ENCODE peak calls at places on chromosomes 4 and X, in seven cellular contexts. R is OCI-LY7, W is GM10248, H is HFFc6, A is fibroblast of pulmonary artery, K is upper lobe of right lung, T is AG04449. Z is an unnamed sample.
A peak's percentile ranks its signal among the peaks of the same experiment; 100 is the strongest.

GRCh38 chr4:43990968-43991367 is 457.6 kb downstream of the KCTD8 start:
- DNase-seq in H (no peak), R (no peak), W (no peak), A (no peak), K (no peak), T (no peak), Z (no peak)

GRCh38 chrX:20913760-20914159 is 460.5 kb upstream of the CNKSR2 start:
- DNase-seq in T (no peak), R (no peak), W (no peak), H (no peak), K (no peak), A (peak; percentile 13), Z (peak; percentile 40)

GRCh38 chr4:76781698-76782595 is 116.0 kb downstream of the SOWAHB start:
- DNase-seq in H (peak; percentile 93), R (no peak), A (peak; percentile 88), T (peak; percentile 94), K (no peak), W (no peak), Z (no peak)

GRCh38 chr4:89707467-89707866 is 129.5 kb downstream of the SNCA start:
- DNase-seq in T (no peak), W (no peak), H (no peak), K (no peak), R (no peak), A (no peak), Z (no peak)

GRCh38 chr4:105624530-105624929 is 72.1 kb downstream of the ARHGEF38 start:
- DNase-seq in T (no peak), R (no peak), A (peak; percentile 53), H (peak; percentile 4), K (no peak), W (peak; percentile 18), Z (no peak)

GRCh38 chrX:103453655-103454054 is 65.6 kb downstream of the RAB40A start:
- DNase-seq in K (no peak), W (no peak), R (no peak), H (peak; percentile 93), T (peak; percentile 73), A (peak; percentile 96), Z (no peak)

GRCh38 chr4:10197952-10198351 is 81.4 kb upstream of the WDR1 start:
- DNase-seq in T (no peak), K (no peak), R (no peak), W (no peak), A (no peak), H (no peak), Z (no peak)

GRCh38 chr4:7538518-7538917 is 103.8 kb upstream of the PSAPL1 start:
- DNase-seq in K (no peak), T (no peak), H (no peak), R (no peak), W (no peak), A (no peak), Z (no peak)

GRCh38 chrX:131783555-131784338 is 239.4 kb upstream of the STK26 start:
- DNase-seq in W (no peak), H (no peak), R (no peak), T (no peak), K (no peak), A (no peak), Z (no peak)

GRCh38 chr4:126051709-126052424 is 737.1 kb downstream of the FAT4 start:
- DNase-seq in R (no peak), K (no peak), T (peak; percentile 31), W (no peak), H (peak; percentile 57), A (peak; percentile 89), Z (no peak)

GRCh38 chr4:85688055-85688740 is 213.2 kb downstream of the ARHGAP24 start:
- DNase-seq in H (no peak), W (no peak), K (no peak), R (no peak), T (no peak), A (no peak), Z (no peak)

GRCh38 chrX:15674514-15674898 is 9.9 kb upstream of the CLTRN start:
- DNase-seq in H (peak; percentile 85), R (peak; percentile 92), W (peak; percentile 88), A (peak; percentile 94), T (no peak), K (peak; percentile 94), Z (peak; percentile 64)

GRCh38 chr4:182764642-182765041 is 152.5 kb downstream of the DCTD start:
- DNase-seq in R (no peak), A (no peak), T (no peak), H (no peak), W (no peak), K (no peak), Z (no peak)

GRCh38 chrX:124113799-124114600 is 152.5 kb downstream of the STAG2 start:
- DNase-seq in R (no peak), W (no peak), H (no peak), K (no peak), T (no peak), A (no peak), Z (no peak)

GRCh38 chr4:167168611-167169010 is 65.7 kb downstream of the SPOCK3 start:
- DNase-seq in R (no peak), T (no peak), K (no peak), A (no peak), H (no peak), W (no peak), Z (no peak)

GRCh38 chrX:12974797-12975669 is at the start of gene TMSB4X:
- DNase-seq in H (peak; percentile 83), A (peak; percentile 86), K (peak; percentile 92), R (peak; percentile 87), T (no peak), W (peak; percentile 63), Z (peak; percentile 74)

GRCh38 chrX:115547448-115547847 is 13.5 kb upstream of the PLS3 start:
- DNase-seq in H (no peak), K (no peak), T (no peak), R (no peak), W (no peak), A (no peak), Z (no peak)
- TF ChIP-seq CTCF in H (peak; percentile 11), K (no peak), T (no peak), R (no peak), W (no peak), A (no peak), Z (peak; percentile 29)

GRCh38 chr4:23660865-23661264 is 229.0 kb downstream of the PPARGC1A start:
- DNase-seq in R (no peak), K (no peak), A (no peak), W (no peak), T (no peak), H (no peak), Z (no peak)
- TF ChIP-seq CTCF in R (peak; percentile 53), K (no peak), A (no peak), W (no peak), T (no peak), H (no peak), Z (no peak)

GRCh38 chrX:45740291-45740690 is 539.6 kb upstream of the DIPK2B start:
- DNase-seq in R (no peak), K (no peak), T (no peak), A (no peak), H (no peak), W (no peak), Z (no peak)

GRCh38 chrX:45745479-45745878 is 544.8 kb upstream of the DIPK2B start:
- DNase-seq in T (no peak), H (no peak), A (no peak), K (no peak), R (no peak), W (no peak), Z (no peak)

GRCh38 chrX:45747905-45748304 is 547.2 kb upstream of the DIPK2B start:
- DNase-seq in A (no peak), R (no peak), W (no peak), H (no peak), K (no peak), T (no peak), Z (no peak)

GRCh38 chrX:45743906-45744625 is 543.4 kb upstream of the DIPK2B start:
- DNase-seq in K (no peak), R (no peak), H (no peak), T (no peak), W (no peak), A (no peak), Z (no peak)

GRCh38 chrX:45743081-45743533 is 542.4 kb upstream of the DIPK2B start:
- DNase-seq in K (no peak), A (peak; percentile 22), W (no peak), H (peak; percentile 78), T (no peak), R (no peak), Z (no peak)
- TF ChIP-seq CTCF in K (no peak), A (no peak), W (no peak), H (peak; percentile 67), T (peak; percentile 28), R (no peak), Z (no peak)

GRCh38 chr4:64538219-64538618 is 129.0 kb upstream of the TECRL start:
- DNase-seq in T (no peak), K (no peak), H (no peak), W (no peak), A (no peak), R (no peak), Z (no peak)
- TF ChIP-seq CTCF in T (no peak), K (no peak), H (no peak), W (no peak), A (peak; percentile 2), R (peak; percentile 28), Z (peak; percentile 39)

GRCh38 chr4:70269674-70270073 is 27.3 kb downstream of the CSN3 start:
- DNase-seq in K (no peak), A (peak; percentile 27), R (no peak), H (no peak), W (no peak), T (no peak), Z (no peak)
- TF ChIP-seq CTCF in K (peak; percentile 17), A (peak; percentile 29), R (peak; percentile 65), H (no peak), W (no peak), T (no peak), Z (no peak)

DNA sequence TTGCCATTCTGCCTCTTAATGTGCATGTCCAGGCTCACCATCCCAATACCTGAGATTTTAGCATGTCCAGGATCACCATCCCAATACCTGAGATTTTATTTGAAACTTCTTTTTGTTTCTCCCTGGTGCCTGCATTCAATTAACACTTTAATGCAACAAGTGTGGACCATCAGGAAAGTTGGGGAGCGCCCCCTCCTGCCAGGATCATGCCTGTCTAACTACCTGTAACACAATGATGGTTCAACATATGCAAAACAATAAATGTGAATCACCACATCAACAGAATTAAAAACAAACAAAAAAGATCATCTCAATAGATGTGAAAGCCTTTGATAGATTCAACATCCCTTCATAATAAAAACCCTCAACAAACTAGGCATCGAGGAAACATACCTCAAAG is 1359.5 kb upstream of the DIAPH2 start:
- DNase-seq in K (no peak), R (no peak), A (no peak), W (no peak), H (no peak), T (no peak), Z (no peak)
- TF ChIP-seq CTCF in K (no peak), R (no peak), A (no peak), W (no peak), H (no peak), T (no peak), Z (no peak)

DNA sequence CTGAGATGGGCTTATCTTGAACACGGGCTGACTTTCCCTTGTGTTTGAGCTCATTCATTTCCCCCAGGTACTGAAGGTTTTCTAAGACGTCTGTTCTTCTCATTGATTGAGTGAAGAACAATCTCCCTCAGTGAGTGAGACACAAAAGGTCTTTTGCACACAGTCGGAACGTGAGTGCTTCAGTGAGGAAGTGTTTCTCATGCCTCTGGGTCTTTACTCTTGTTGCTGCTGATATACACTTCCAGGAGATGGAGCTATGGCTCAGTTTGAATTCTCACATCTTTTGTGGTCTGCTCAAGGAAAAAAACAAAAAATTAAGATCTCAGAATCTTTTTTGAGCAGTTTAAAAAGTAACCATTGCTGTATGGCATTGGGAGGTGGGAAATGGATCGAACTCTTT is 981.9 kb upstream of the TENM3 start:
- DNase-seq in K (no peak), H (peak; percentile 0), T (peak; percentile 3), A (no peak), R (peak; percentile 10), W (no peak), Z (no peak)
- TF ChIP-seq CTCF in K (no peak), H (no peak), T (peak; percentile 12), A (no peak), R (peak; percentile 62), W (no peak), Z (peak; percentile 63)

Z was measured in neural crest cell.